ENCODE peak calls at places on chromosomes 4 and X, in four cellular contexts. A is activated CD4-positive, CD25-positive, alpha-beta regulatory T cell treated with anti-CD3 and anti-CD28 coated beads, Interleukin-2, amount 50 U/mL, for 72 hours; Y is left cardiac atrium; S is nephron progenitor cell. H is an unnamed sample.

GRCh38 chr4:5572114-5572513 is 136.2 kb downstream of the EVC2 start:
- DNase-seq in A (no peak), Y (no peak), S (no peak), H (peak; percentile 48)

GRCh38 chr4:118849867-118850812 is 14.2 kb upstream of the SEC24D start:
- DNase-seq in A (no peak), Y (no peak), S (no peak), H (no peak)

GRCh38 chr4:147942729-147943128 is 210.8 kb downstream of the ARHGAP10 start:
- DNase-seq in A (no peak), Y (no peak), S (no peak), H (no peak)

GRCh38 chrX:25527596-25527995 is 511.8 kb upstream of the ARX start:
- DNase-seq in A (no peak), Y (no peak), S (no peak), H (no peak)

GRCh38 chr4:71231073-71231752 is 107.6 kb upstream of the SLC4A4 start:
- DNase-seq in A (no peak), Y (peak; percentile 86), S (peak; percentile 6), H (peak; percentile 39)

GRCh38 chrX:131279617-131280016 is 9.5 kb downstream of the IGSF1 start:
- DNase-seq in A (no peak), Y (no peak), S (no peak), H (no peak)

GRCh38 chr4:164977243-164978164 is at the start of gene TRIM61:
- DNase-seq in A (peak; percentile 32), Y (peak; percentile 81), S (peak; percentile 58), H (peak; percentile 64)

GRCh38 chr4:54498661-54499111 is 159.1 kb upstream of the KIT start:
- DNase-seq in A (no peak), Y (no peak), S (peak; percentile 4), H (no peak)

GRCh38 chrX:23451266-23451665 is 116.6 kb downstream of the PTCHD1 start:
- DNase-seq in A (no peak), Y (no peak), S (no peak), H (no peak)

GRCh38 chrX:72268601-72269365 is 8.3 kb downstream of the RPS4X start:
- DNase-seq in A (no peak), Y (no peak), S (no peak), H (no peak)

GRCh38 chr4:78937837-78938236 is 1.4 kb downstream of the PAQR3 start:
- DNase-seq in A (no peak), Y (no peak), S (no peak), H (no peak)

GRCh38 chrX:120310861-120311631 is at the start of gene TMEM255A:
- DNase-seq in A (no peak), Y (no peak), S (peak; percentile 28), H (peak; percentile 17)

GRCh38 chr4:84967292-84967651 is 782 bp upstream of the WDFY3 start:
- DNase-seq in A (no peak), Y (no peak), S (no peak), H (no peak)

GRCh38 chr4:26632916-26633315 is 49.0 kb downstream of the TBC1D19 start:
- DNase-seq in A (no peak), Y (no peak), S (no peak), H (no peak)

GRCh38 chr4:177124436-177124835 is 185.2 kb upstream of the NEIL3 start:
- DNase-seq in A (no peak), Y (no peak), S (no peak), H (no peak)

GRCh38 chr4:2829321-2829932 is 14.2 kb upstream of the ADD1 start:
- DNase-seq in A (peak; percentile 16), Y (peak; percentile 18), S (no peak), H (no peak)

GRCh38 chrX:10047631-10048030 is 80.5 kb downstream of the CLDN34 start:
- DNase-seq in A (no peak), Y (no peak), S (no peak), H (no peak)

GRCh38 chr4:108080752-108081151 is 88.0 kb downstream of the LEF1 start:
- DNase-seq in A (no peak), Y (no peak), S (no peak), H (no peak)

GRCh38 chr4:43835869-43836268 is 612.7 kb downstream of the KCTD8 start:
- DNase-seq in A (no peak), Y (no peak), S (no peak), H (no peak)

GRCh38 chr4:3717241-3717640 is 48.9 kb upstream of the ADRA2C start:
- DNase-seq in A (no peak), Y (no peak), S (no peak), H (no peak)

GRCh38 chr4:5510506-5510905 is 197.9 kb downstream of the EVC2 start:
- DNase-seq in A (no peak), Y (no peak), S (no peak), H (no peak)

GRCh38 chr4:148162554-148162953 is 279.7 kb downstream of the NR3C2 start:
- DNase-seq in A (no peak), Y (no peak), S (peak; percentile 10), H (peak; percentile 31)

GRCh38 chr4:159401791-159402380 is 299.0 kb downstream of the RAPGEF2 start:
- DNase-seq in A (no peak), Y (no peak), S (no peak), H (no peak)

GRCh38 chrX:13256562-13256961 is 63.3 kb downstream of the ATXN3L start:
- DNase-seq in A (no peak), Y (no peak), S (no peak), H (no peak)

GRCh38 chr4:45629717-45630116 is 494.1 kb downstream of the GABRG1 start:
- DNase-seq in A (no peak), Y (no peak), S (no peak), H (peak; percentile 1)

GRCh38 chr4:174173360-174173759 is 110.1 kb downstream of the FBXO8 start:
- DNase-seq in A (no peak), Y (no peak), S (no peak), H (no peak)

GRCh38 chr4:135917016-135917415 is 1615.3 kb downstream of the PCDH18 start:
- DNase-seq in A (no peak), Y (no peak), S (no peak), H (no peak)

GRCh38 chrX:43002526-43003203 is 224.7 kb upstream of the PPP1R2C start:
- DNase-seq in A (no peak), Y (no peak), S (no peak), H (no peak)

GRCh38 chr4:182264139-182264752 is 21.0 kb downstream of the TENM3 start:
- DNase-seq in A (no peak), Y (no peak), S (no peak), H (no peak)

GRCh38 chr4:17557880-17558279 is 19.1 kb upstream of the LAP3 start:
- DNase-seq in A (no peak), Y (no peak), S (no peak), H (no peak)

GRCh38 chr4:140726776-140727500 is 29.2 kb downstream of the TBC1D9 start:
- DNase-seq in A (no peak), Y (no peak), S (no peak), H (peak; percentile 40)

GRCh38 chrX:48683411-48683982 is at the start of gene WAS:
- DNase-seq in A (peak; percentile 41), Y (no peak), S (no peak), H (no peak)

GRCh38 chr4:24475756-24476155 is 108.6 kb downstream of the DHX15 start:
- DNase-seq in A (no peak), Y (no peak), S (no peak), H (no peak)

GRCh38 chr4:186719925-186720694 is 3.5 kb downstream of the FAT1 start:
- DNase-seq in A (no peak), Y (no peak), S (no peak), H (peak; percentile 45)